ENCODE peak calls at places on chromosomes 13 and 19, in four cellular contexts. W is ovary, F is uterus, N is tibial nerve. E is an unnamed sample.

GRCh38 chr19:13844130-13844631 is 32.8 kb upstream of the NANOS3 start:
- DNase-seq in W (no peak), F (no peak), N (no peak), E (peak; percentile 80)

GRCh38 chr13:91406619-91407018 is 8.2 kb downstream of the GPC5 start:
- DNase-seq in W (no peak), N (no peak), F (no peak), E (no peak)

GRCh38 chr13:72891423-72891822 is 109.5 kb downstream of the PIBF1 start:
- DNase-seq in N (no peak), F (no peak), W (no peak), E (no peak)

GRCh38 chr13:73397486-73398020 is 338.7 kb downstream of the KLF5 start:
- DNase-seq in F (no peak), N (no peak), W (no peak), E (no peak)

GRCh38 chr19:45424191-45425058 is 708 bp upstream of the ERCC1 start:
- DNase-seq in W (peak; percentile 65), N (peak; percentile 44), F (peak; percentile 59), E (peak; percentile 87)

GRCh38 chr13:72437458-72437857 is 290.0 kb downstream of the MZT1 start:
- DNase-seq in F (no peak), W (no peak), N (no peak), E (no peak)

GRCh38 chr19:6196361-6196760 is 60.9 kb downstream of the ACSBG2 start:
- DNase-seq in F (no peak), W (no peak), N (no peak), E (no peak)

GRCh38 chr19:51473009-51473707 is 5.2 kb upstream of the CEACAM18 start:
- DNase-seq in F (peak; percentile 54), W (peak; percentile 73), N (peak; percentile 93), E (peak; percentile 88)

GRCh38 chr13:43986395-43986794 is 106.7 kb downstream of the LACC1 start:
- DNase-seq in W (no peak), N (no peak), F (no peak), E (no peak)

GRCh38 chr13:109436055-109436622 is 350.2 kb downstream of the IRS2 start:
- DNase-seq in N (no peak), F (no peak), W (no peak), E (no peak)

GRCh38 chr13:49308104-49308875 is 60.6 kb downstream of the CDADC1 start:
- DNase-seq in N (peak; percentile 89), W (peak; percentile 90), F (peak; percentile 93), E (no peak)

GRCh38 chr13:99064624-99065249 is 86.9 kb upstream of the DOCK9 start:
- DNase-seq in N (no peak), W (no peak), F (no peak), E (no peak)

GRCh38 chr13:50366488-50367174 is 351.4 kb downstream of the KCNRG start:
- DNase-seq in N (no peak), W (no peak), F (no peak), E (no peak)

GRCh38 chr13:73803997-73804396 is 330.2 kb downstream of the KLF12 start:
- DNase-seq in W (no peak), F (no peak), N (no peak), E (no peak)

GRCh38 chr19:45677351-45678230 is 9.6 kb downstream of the GIPR start:
- DNase-seq in W (peak; percentile 62), F (peak; percentile 29), N (peak; percentile 43), E (peak; percentile 87)

GRCh38 chr19:19661675-19662251 is 1.7 kb downstream of the ATP13A1 start:
- DNase-seq in W (peak; percentile 18), N (no peak), F (no peak), E (peak; percentile 79)

GRCh38 chr13:30998548-30999140 is 66.2 kb downstream of the TEX26 start:
- DNase-seq in W (no peak), F (no peak), N (no peak), E (no peak)

GRCh38 chr13:94617389-94618000 is 15.8 kb downstream of the GPR180 start:
- DNase-seq in F (no peak), W (no peak), N (peak; percentile 46), E (no peak)

GRCh38 chr13:33970746-33971145 is 152.8 kb downstream of the RFC3 start:
- DNase-seq in W (no peak), N (no peak), F (no peak), E (no peak)

GRCh38 chr13:109904218-109904617 is 117.8 kb upstream of the IRS2 start:
- DNase-seq in N (no peak), F (no peak), W (no peak), E (no peak)

GRCh38 chr19:4035018-4035566 is 27.6 kb downstream of the PIAS4 start:
- DNase-seq in W (no peak), F (no peak), N (no peak), E (no peak)

GRCh38 chr13:50401721-50402510 is 386.7 kb downstream of the KCNRG start:
- DNase-seq in N (no peak), F (no peak), W (no peak), E (no peak)

GRCh38 chr13:45916036-45916435 is 64.5 kb upstream of the SIAH3 start:
- DNase-seq in F (no peak), N (no peak), W (no peak), E (no peak)

GRCh38 chr13:44013666-44014291 is 134.1 kb downstream of the LACC1 start:
- DNase-seq in F (no peak), N (no peak), W (no peak), E (no peak)

GRCh38 chr13:86976521-86977324 is 694.4 kb upstream of the SLITRK5 start:
- DNase-seq in W (no peak), F (no peak), N (no peak), E (no peak)

GRCh38 chr13:28467886-28468519 is 26.9 kb downstream of the FLT1 start:
- DNase-seq in N (no peak), F (no peak), W (no peak), E (no peak)

GRCh38 chr19:58499021-58499927 is 12.5 kb downstream of the SLC27A5 start:
- DNase-seq in N (peak; percentile 99), W (peak; percentile 100), F (peak; percentile 100), E (peak; percentile 98)
- TF ChIP-seq POLR2A in N (no peak), W (peak; percentile 51), F (peak; percentile 33), E (no peak)

DNA sequence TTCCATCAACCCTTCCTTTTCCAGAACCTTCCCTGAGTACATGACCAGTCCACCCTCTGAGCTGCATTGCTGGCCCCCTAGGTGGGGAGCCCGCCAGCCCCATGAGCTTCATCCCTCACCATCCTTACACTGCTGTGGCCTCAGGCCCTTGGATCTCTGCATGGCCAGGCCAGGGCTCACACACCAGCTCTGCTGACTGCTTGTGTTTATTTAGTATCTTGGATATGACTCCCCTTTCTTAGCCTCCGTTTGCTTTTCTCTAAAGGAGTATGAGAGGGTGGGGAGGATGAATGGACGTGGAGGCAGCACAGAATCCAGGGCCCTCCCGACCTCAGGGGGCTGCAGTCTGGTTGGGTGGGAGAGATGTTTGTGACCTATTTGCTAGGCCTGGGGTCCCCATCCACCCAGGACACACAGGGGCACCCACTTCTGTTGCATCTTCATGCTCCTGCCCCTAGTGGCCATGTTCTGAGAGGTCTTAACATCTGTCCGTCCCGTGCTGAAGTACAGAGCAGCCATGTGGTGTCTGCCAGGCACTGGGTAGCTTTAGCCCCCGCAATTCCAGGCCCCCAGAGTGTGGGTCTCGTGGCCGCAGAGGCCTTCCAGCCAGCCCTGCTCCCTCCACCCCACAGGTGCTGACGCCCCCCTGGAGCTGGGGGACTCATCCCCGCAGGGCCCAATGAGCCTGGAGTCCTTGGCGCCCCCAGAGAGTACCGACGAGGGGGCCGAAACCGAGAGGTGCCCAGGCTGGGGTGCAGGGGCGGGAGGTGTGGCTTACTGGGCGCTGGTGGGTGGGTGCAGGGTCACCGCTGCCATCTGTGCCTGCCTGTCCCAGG is 13.0 kb downstream of the ARHGEF1 start:
- DNase-seq in F (no peak), N (no peak), W (no peak), E (no peak)
- TF ChIP-seq CTCF in F (no peak), N (no peak), W (no peak), E (no peak)

GRCh38 chr19:35270381-35270811 is 1.6 kb downstream of the USF2 start:
- DNase-seq in N (no peak), W (no peak), F (no peak), E (no peak)

GRCh38 chr19:35267818-35268545 is 780 bp upstream of the USF2 start:
- DNase-seq in W (peak; percentile 86), N (peak; percentile 48), F (peak; percentile 79), E (peak; percentile 95)

GRCh38 chr19:35269425-35270117 is 809 bp downstream of the USF2 start:
- DNase-seq in N (peak; percentile 82), W (peak; percentile 92), F (peak; percentile 82), E (peak; percentile 97)

GRCh38 chr19:35266904-35267817 is 1.6 kb upstream of the USF2 start:
- DNase-seq in W (peak; percentile 78), N (peak; percentile 40), F (peak; percentile 66), E (peak; percentile 93)

DNA sequence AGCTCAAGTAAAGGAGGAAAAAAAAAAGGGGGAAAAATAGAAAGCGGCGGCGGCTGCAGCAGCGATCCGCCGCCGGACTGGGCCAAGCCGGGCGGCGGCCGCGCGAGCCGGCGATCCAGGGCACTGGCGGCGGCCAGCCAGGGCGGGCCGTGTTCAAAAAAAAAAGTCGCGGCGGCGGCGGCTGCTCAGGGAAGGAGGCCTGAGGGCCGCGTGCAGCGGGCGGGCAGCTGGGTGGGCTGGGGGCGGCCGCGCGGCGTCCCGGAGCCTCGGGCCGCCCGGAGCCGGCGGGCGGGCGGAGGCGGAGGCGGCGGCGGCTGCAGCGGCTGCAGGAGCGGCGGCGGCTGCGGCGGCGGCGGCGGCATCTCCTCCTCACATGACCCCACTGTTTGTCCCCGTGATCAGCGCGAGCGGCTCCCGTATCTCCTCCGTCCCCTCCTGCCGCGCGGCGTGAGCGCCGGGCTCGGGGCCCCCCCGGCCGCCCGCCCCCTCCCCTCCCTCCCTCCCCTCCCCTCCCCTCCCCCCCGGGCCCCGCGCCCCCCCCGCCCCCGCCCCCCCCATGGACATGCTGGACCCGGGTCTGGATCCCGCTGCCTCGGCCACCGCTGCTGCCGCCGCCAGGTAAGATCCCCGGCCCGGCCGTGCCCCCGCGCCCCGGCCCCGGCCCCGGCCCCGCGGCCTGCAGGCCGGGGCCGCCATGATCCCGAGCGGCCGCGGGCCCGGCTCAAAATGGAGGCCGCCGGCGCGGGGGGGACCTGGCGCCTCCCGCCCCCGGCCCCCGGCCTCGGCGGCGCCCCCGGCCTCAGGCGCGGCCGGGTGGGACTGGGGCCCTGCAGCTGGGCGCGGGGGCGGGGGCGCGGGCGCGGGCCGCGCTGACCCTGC is at the start of gene USF2:
- DNase-seq in N (peak; percentile 53), F (peak; percentile 67), W (peak; percentile 79), E (peak; percentile 94)
- TF ChIP-seq POLR2A in N (no peak), F (no peak), W (no peak), E (no peak)

GRCh38 chr13:66344770-66345367 is 885.3 kb downstream of the PCDH9 start:
- DNase-seq in F (no peak), W (no peak), N (no peak), E (no peak)

GRCh38 chr13:66345988-66346387 is 884.1 kb downstream of the PCDH9 start:
- DNase-seq in N (no peak), F (no peak), W (no peak), E (no peak)

GRCh38 chr13:66341038-66341437 is 889.1 kb downstream of the PCDH9 start:
- DNase-seq in N (no peak), F (no peak), W (no peak), E (no peak)

GRCh38 chr13:66341978-66342377 is 888.2 kb downstream of the PCDH9 start:
- DNase-seq in F (no peak), W (no peak), N (no peak), E (no peak)

DNA sequence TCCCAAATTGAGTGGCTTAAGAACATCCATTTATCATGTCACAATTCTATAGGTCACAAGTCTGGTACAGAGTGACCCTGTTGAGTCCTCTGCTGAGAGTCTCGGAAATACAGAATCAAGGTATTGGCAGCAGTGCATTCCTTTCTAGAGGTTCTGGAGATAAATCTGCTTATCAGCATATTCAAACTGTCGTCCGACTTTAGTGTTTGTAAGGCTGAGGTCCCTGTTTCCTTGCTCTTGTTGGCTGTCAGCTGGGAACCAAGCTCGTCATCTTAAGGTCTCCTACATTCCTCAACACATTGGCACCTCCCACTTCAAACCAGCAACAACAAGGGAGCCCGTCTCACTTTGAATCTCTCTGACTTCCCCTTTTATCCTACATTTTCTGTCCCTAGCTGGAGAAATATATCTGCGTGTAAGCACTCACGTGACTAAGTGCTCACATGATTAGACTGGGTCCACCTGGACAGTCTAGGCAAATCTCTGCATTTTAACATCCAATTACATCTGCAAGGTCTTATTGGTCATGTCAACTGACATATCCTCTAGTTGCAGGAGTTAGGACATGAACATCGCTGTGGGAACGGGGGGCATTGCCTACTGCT is 886.8 kb downstream of the PCDH9 start:
- DNase-seq in N (no peak), W (no peak), F (no peak), E (no peak)
- TF ChIP-seq CTCF in N (no peak), W (no peak), F (no peak), E (no peak)